ENCODE peak calls at places on chromosomes 3 and 15, in eight cellular contexts. One of them, this sample, is unnamed.

GRCh38 chr15:70196314-70197291 is 98.9 kb upstream of the TLE3 start:
- DNase-seq in cardiac muscle cell: peak; percentile 67
- DNase-seq in K562: no peak
- DNase-seq in esophagus squamous epithelium: peak; percentile 12
- DNase-seq in PC-3: peak; percentile 47
- DNase-seq in small intestine: no peak
- DNase-seq in heart left ventricle: no peak
- DNase-seq in endodermal cell: peak; percentile 95
- DNase-seq in this sample: peak; percentile 91

GRCh38 chr15:82999905-83000671 is 11.4 kb downstream of the C15orf40 start:
- DNase-seq in small intestine: peak; percentile 60
- DNase-seq in PC-3: peak; percentile 75
- DNase-seq in heart left ventricle: no peak
- DNase-seq in cardiac muscle cell: peak; percentile 45
- DNase-seq in esophagus squamous epithelium: no peak
- DNase-seq in K562: peak; percentile 37
- DNase-seq in endodermal cell: peak; percentile 62
- DNase-seq in this sample: peak; percentile 75

GRCh38 chr15:96217983-96218382 is 112.5 kb upstream of the NR2F2 start:
- DNase-seq in endodermal cell: no peak
- DNase-seq in esophagus squamous epithelium: no peak
- DNase-seq in K562: no peak
- DNase-seq in small intestine: no peak
- DNase-seq in cardiac muscle cell: no peak
- DNase-seq in heart left ventricle: no peak
- DNase-seq in PC-3: no peak
- DNase-seq in this sample: no peak

GRCh38 chr3:85228966-85229365 is 270.2 kb downstream of the CADM2 start:
- DNase-seq in K562: no peak
- DNase-seq in heart left ventricle: no peak
- DNase-seq in PC-3: no peak
- DNase-seq in esophagus squamous epithelium: no peak
- DNase-seq in endodermal cell: peak; percentile 59
- DNase-seq in cardiac muscle cell: no peak
- DNase-seq in small intestine: no peak
- DNase-seq in this sample: peak; percentile 35

GRCh38 chr15:27183182-27183581 is 212.2 kb downstream of the GABRG3 start:
- DNase-seq in endodermal cell: no peak
- DNase-seq in heart left ventricle: no peak
- DNase-seq in esophagus squamous epithelium: no peak
- DNase-seq in small intestine: no peak
- DNase-seq in PC-3: no peak
- DNase-seq in K562: no peak
- DNase-seq in cardiac muscle cell: no peak
- DNase-seq in this sample: no peak

GRCh38 chr3:63192248-63192647 is 85.9 kb upstream of the SYNPR start:
- DNase-seq in esophagus squamous epithelium: no peak
- DNase-seq in small intestine: peak; percentile 53
- DNase-seq in K562: no peak
- DNase-seq in heart left ventricle: no peak
- DNase-seq in endodermal cell: no peak
- DNase-seq in PC-3: no peak
- DNase-seq in cardiac muscle cell: no peak
- DNase-seq in this sample: no peak

GRCh38 chr3:37779289-37780152 is 82.2 kb upstream of the CTDSPL start:
- DNase-seq in small intestine: peak; percentile 69
- DNase-seq in PC-3: peak; percentile 84
- DNase-seq in K562: peak; percentile 90
- DNase-seq in cardiac muscle cell: peak; percentile 87
- DNase-seq in esophagus squamous epithelium: no peak
- DNase-seq in heart left ventricle: no peak
- DNase-seq in endodermal cell: peak; percentile 64
- DNase-seq in this sample: peak; percentile 91

GRCh38 chr3:67920311-67920710 is 265.9 kb upstream of the SUCLG2 start:
- DNase-seq in PC-3: no peak
- DNase-seq in cardiac muscle cell: no peak
- DNase-seq in esophagus squamous epithelium: no peak
- DNase-seq in endodermal cell: no peak
- DNase-seq in small intestine: no peak
- DNase-seq in heart left ventricle: no peak
- DNase-seq in K562: no peak
- DNase-seq in this sample: no peak

GRCh38 chr3:126107960-126108688 is 24.2 kb upstream of the SLC41A3 start:
- DNase-seq in small intestine: no peak
- DNase-seq in esophagus squamous epithelium: no peak
- DNase-seq in K562: no peak
- DNase-seq in PC-3: no peak
- DNase-seq in heart left ventricle: no peak
- DNase-seq in endodermal cell: no peak
- DNase-seq in cardiac muscle cell: no peak
- DNase-seq in this sample: no peak

GRCh38 chr3:156497326-156497725 is 57.6 kb downstream of the SSR3 start:
- DNase-seq in heart left ventricle: no peak
- DNase-seq in esophagus squamous epithelium: no peak
- DNase-seq in cardiac muscle cell: no peak
- DNase-seq in endodermal cell: no peak
- DNase-seq in K562: no peak
- DNase-seq in PC-3: no peak
- DNase-seq in small intestine: no peak
- DNase-seq in this sample: no peak

GRCh38 chr3:151037746-151038145 is 47.7 kb upstream of the MED12L start:
- DNase-seq in heart left ventricle: peak; percentile 60
- DNase-seq in PC-3: peak; percentile 75
- DNase-seq in endodermal cell: no peak
- DNase-seq in K562: no peak
- DNase-seq in cardiac muscle cell: no peak
- DNase-seq in small intestine: peak; percentile 28
- DNase-seq in esophagus squamous epithelium: no peak
- DNase-seq in this sample: no peak

GRCh38 chr3:10164546-10165393 is at the start of gene IRAK2:
- DNase-seq in esophagus squamous epithelium: no peak
- DNase-seq in endodermal cell: peak; percentile 91
- DNase-seq in K562: peak; percentile 96
- DNase-seq in PC-3: peak; percentile 71
- DNase-seq in heart left ventricle: peak; percentile 88
- DNase-seq in small intestine: peak; percentile 64
- DNase-seq in cardiac muscle cell: peak; percentile 78
- DNase-seq in this sample: peak; percentile 88

GRCh38 chr3:128499724-128500275 is 6.8 kb upstream of the GATA2 start:
- DNase-seq in cardiac muscle cell: no peak
- DNase-seq in PC-3: peak; percentile 53
- DNase-seq in heart left ventricle: no peak
- DNase-seq in small intestine: no peak
- DNase-seq in K562: no peak
- DNase-seq in endodermal cell: no peak
- DNase-seq in esophagus squamous epithelium: no peak
- DNase-seq in this sample: no peak

GRCh38 chr15:41783272-41783660 is 9.0 kb downstream of the MAPKBP1 start:
- DNase-seq in esophagus squamous epithelium: no peak
- DNase-seq in endodermal cell: no peak
- DNase-seq in PC-3: no peak
- DNase-seq in K562: no peak
- DNase-seq in cardiac muscle cell: no peak
- DNase-seq in small intestine: peak; percentile 83
- DNase-seq in heart left ventricle: no peak
- DNase-seq in this sample: no peak

GRCh38 chr15:88738796-88739195 is 64.4 kb upstream of the ACAN start:
- DNase-seq in endodermal cell: no peak
- DNase-seq in K562: no peak
- DNase-seq in esophagus squamous epithelium: no peak
- DNase-seq in cardiac muscle cell: no peak
- DNase-seq in heart left ventricle: no peak
- DNase-seq in small intestine: no peak
- DNase-seq in PC-3: no peak
- DNase-seq in this sample: no peak

GRCh38 chr15:83248151-83248851 is 36.2 kb downstream of the BNC1 start:
- DNase-seq in K562: peak; percentile 56
- DNase-seq in cardiac muscle cell: peak; percentile 72
- DNase-seq in esophagus squamous epithelium: no peak
- DNase-seq in heart left ventricle: no peak
- DNase-seq in endodermal cell: peak; percentile 70
- DNase-seq in PC-3: peak; percentile 94
- DNase-seq in small intestine: peak; percentile 47
- DNase-seq in this sample: peak; percentile 90

GRCh38 chr3:100796556-100796955 is 87.3 kb downstream of the TFG start:
- DNase-seq in endodermal cell: no peak
- DNase-seq in heart left ventricle: no peak
- DNase-seq in K562: no peak
- DNase-seq in esophagus squamous epithelium: no peak
- DNase-seq in cardiac muscle cell: peak; percentile 9
- DNase-seq in PC-3: peak; percentile 61
- DNase-seq in small intestine: peak; percentile 42
- DNase-seq in this sample: peak; percentile 53

GRCh38 chr3:105883798-105884377 is 15.1 kb upstream of the CBLB start:
- DNase-seq in small intestine: no peak
- DNase-seq in heart left ventricle: no peak
- DNase-seq in cardiac muscle cell: no peak
- DNase-seq in endodermal cell: no peak
- DNase-seq in PC-3: peak; percentile 19
- DNase-seq in K562: no peak
- DNase-seq in esophagus squamous epithelium: no peak
- DNase-seq in this sample: no peak

GRCh38 chr3:154121236-154122095 is at the start of gene ARHGEF26:
- DNase-seq in cardiac muscle cell: peak; percentile 79
- DNase-seq in esophagus squamous epithelium: no peak
- DNase-seq in K562: peak; percentile 96
- DNase-seq in small intestine: peak; percentile 87
- DNase-seq in PC-3: peak; percentile 75
- DNase-seq in endodermal cell: peak; percentile 97
- DNase-seq in heart left ventricle: peak; percentile 91
- DNase-seq in this sample: peak; percentile 94

GRCh38 chr15:22918596-22919140 is 61.5 kb downstream of the CYFIP1 start:
- DNase-seq in heart left ventricle: no peak
- DNase-seq in esophagus squamous epithelium: no peak
- DNase-seq in PC-3: no peak
- DNase-seq in small intestine: no peak
- DNase-seq in cardiac muscle cell: no peak
- DNase-seq in K562: no peak
- DNase-seq in endodermal cell: no peak
- DNase-seq in this sample: no peak

GRCh38 chr3:42702066-42702951 is at the start of gene HHATL:
- DNase-seq in endodermal cell: no peak
- DNase-seq in small intestine: no peak
- DNase-seq in esophagus squamous epithelium: no peak
- DNase-seq in PC-3: no peak
- DNase-seq in K562: peak; percentile 42
- DNase-seq in heart left ventricle: peak; percentile 81
- DNase-seq in cardiac muscle cell: peak; percentile 68
- DNase-seq in this sample: no peak

DNA sequence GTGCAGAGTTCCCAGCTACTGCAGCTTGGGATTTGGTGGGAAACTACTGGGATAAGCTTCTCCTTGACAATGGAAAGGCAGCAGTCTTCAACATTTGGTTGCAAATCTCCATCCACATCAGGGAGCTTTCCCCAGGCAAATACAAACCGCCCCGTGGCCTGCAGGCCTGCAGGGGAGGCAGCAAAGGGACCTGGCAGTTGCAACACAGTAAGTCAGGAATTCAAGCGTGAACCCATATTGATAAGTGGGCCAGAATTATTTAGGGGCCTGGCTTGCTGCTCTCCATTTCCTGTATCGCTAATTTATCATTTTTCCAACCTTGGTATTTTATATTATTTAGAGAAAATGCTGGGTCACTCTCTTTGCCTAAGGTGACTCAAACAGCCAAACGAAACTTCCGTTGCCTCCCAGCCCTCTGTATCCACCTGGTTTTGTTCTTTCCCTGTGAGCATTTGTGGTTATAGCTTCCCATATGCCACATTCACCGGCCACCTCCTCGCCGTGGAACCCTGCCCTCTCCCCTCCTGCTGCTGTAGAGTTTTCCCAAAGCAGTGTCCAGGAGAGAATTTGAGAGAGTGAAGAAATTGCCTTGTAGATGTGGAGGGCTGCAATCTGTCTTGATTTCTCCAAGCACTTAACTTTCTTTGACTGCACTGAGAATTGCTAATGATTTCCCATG is 34.8 kb downstream of the B3GALNT1 start:
- DNase-seq in PC-3: peak; percentile 72
- DNase-seq in cardiac muscle cell: no peak
- DNase-seq in heart left ventricle: no peak
- DNase-seq in esophagus squamous epithelium: no peak
- DNase-seq in endodermal cell: peak; percentile 58
- DNase-seq in small intestine: no peak
- DNase-seq in K562: no peak
- DNase-seq in this sample: no peak
- H3K27ac ChIP-seq in PC-3: peak overlapping the region; percentile 98
- H3K27ac ChIP-seq in cardiac muscle cell: no peak overlapping the region
- H3K27ac ChIP-seq in heart left ventricle: no peak overlapping the region
- H3K27ac ChIP-seq in esophagus squamous epithelium: peak overlapping the region; percentile 51
- H3K27ac ChIP-seq in endodermal cell: no peak overlapping the region
- H3K27ac ChIP-seq in small intestine: no peak overlapping the region
- H3K27ac ChIP-seq in K562: no peak overlapping the region
- H3K27ac ChIP-seq in this sample: no peak overlapping the region

GRCh38 chr3:64685800-64686445 is 1.9 kb downstream of the ADAMTS9 start:
- DNase-seq in endodermal cell: peak; percentile 96
- DNase-seq in K562: peak; percentile 28
- DNase-seq in cardiac muscle cell: peak; percentile 92
- DNase-seq in small intestine: peak; percentile 88
- DNase-seq in esophagus squamous epithelium: no peak
- DNase-seq in heart left ventricle: peak; percentile 95
- DNase-seq in PC-3: no peak
- DNase-seq in this sample: peak; percentile 92
- H3K27ac ChIP-seq in endodermal cell: peak overlapping the region; percentile 61
- H3K27ac ChIP-seq in K562: no peak overlapping the region
- H3K27ac ChIP-seq in cardiac muscle cell: peak overlapping the region; percentile 95
- H3K27ac ChIP-seq in small intestine: no peak overlapping the region
- H3K27ac ChIP-seq in esophagus squamous epithelium: peak overlapping the region; percentile 87
- H3K27ac ChIP-seq in heart left ventricle: peak overlapping the region; percentile 95
- H3K27ac ChIP-seq in PC-3: no peak overlapping the region
- H3K27ac ChIP-seq in this sample: no peak overlapping the region

GRCh38 chr3:197514786-197515090 is 41.0 kb downstream of the BDH1 start:
- DNase-seq in PC-3: no peak
- DNase-seq in esophagus squamous epithelium: no peak
- DNase-seq in small intestine: peak; percentile 59
- DNase-seq in cardiac muscle cell: no peak
- DNase-seq in K562: no peak
- DNase-seq in heart left ventricle: no peak
- DNase-seq in endodermal cell: peak; percentile 45
- DNase-seq in this sample: no peak
- H3K27ac ChIP-seq in PC-3: no peak overlapping the region
- H3K27ac ChIP-seq in esophagus squamous epithelium: peak overlapping the region; percentile 64
- H3K27ac ChIP-seq in small intestine: peak overlapping the region; percentile 89
- H3K27ac ChIP-seq in cardiac muscle cell: no peak overlapping the region
- H3K27ac ChIP-seq in K562: no peak overlapping the region
- H3K27ac ChIP-seq in heart left ventricle: no peak overlapping the region
- H3K27ac ChIP-seq in endodermal cell: no peak overlapping the region
- H3K27ac ChIP-seq in this sample: no peak overlapping the region

DNA sequence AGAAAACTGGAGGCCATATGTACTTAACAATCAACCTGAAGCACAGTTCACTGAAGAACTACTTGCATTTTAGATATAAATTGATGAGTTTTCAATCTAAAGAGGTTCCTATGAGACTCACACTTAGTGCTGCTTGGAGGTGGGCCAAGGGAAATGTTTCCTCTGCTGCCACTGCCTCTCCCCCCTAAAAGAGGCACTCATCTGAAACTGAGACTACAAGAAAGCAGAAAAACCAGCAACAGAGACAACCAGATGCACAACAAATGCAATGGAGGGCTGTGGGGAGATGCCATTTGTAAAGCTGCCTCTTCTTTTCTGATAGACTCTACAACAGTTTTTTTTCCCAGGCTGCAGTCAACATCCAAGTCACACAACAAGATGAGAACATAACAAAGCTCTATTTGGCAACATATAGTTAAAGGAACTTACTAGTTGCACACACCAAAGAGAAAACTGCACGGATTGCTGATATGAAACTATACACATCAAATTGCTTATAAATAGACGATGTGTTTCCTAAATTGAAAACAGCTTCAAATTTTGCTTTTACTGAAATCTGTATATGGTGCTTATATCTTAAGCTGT is 11.1 kb downstream of the TSPAN3 start:
- DNase-seq in endodermal cell: no peak
- DNase-seq in small intestine: no peak
- DNase-seq in cardiac muscle cell: no peak
- DNase-seq in heart left ventricle: no peak
- DNase-seq in esophagus squamous epithelium: no peak
- DNase-seq in K562: no peak
- DNase-seq in PC-3: no peak
- DNase-seq in this sample: no peak
- H3K27ac ChIP-seq in endodermal cell: no peak overlapping the region
- H3K27ac ChIP-seq in small intestine: no peak overlapping the region
- H3K27ac ChIP-seq in cardiac muscle cell: peak overlapping the region; percentile 24
- H3K27ac ChIP-seq in heart left ventricle: no peak overlapping the region
- H3K27ac ChIP-seq in esophagus squamous epithelium: no peak overlapping the region
- H3K27ac ChIP-seq in K562: no peak overlapping the region
- H3K27ac ChIP-seq in PC-3: no peak overlapping the region
- H3K27ac ChIP-seq in this sample: no peak overlapping the region